ENCODE peak calls at places on chromosomes 7 and 10, in six cellular contexts. J is HepG2, I is upper lobe of left lung, T is HCT116, G is GM12878, L is K562. D is an unnamed sample.

GRCh38 chr10:35467186-35467585 is 130.9 kb downstream of the CCNY start:
- ATAC-seq in J (no peak), I (no peak), T (no peak), G (no peak), L (peak), D (no peak)

GRCh38 chr7:28708033-28708451 is 250.1 kb downstream of the TRIL start:
- ATAC-seq in J (no peak), I (no peak), T (no peak), G (no peak), L (no peak), D (peak)

GRCh38 chr7:90841759-90842429 is 245.8 kb downstream of the CDK14 start:
- ATAC-seq in J (no peak), I (no peak), T (no peak), G (no peak), L (no peak), D (no peak)

GRCh38 chr7:144534655-144535395 is 131.3 kb upstream of the NOBOX start:
- ATAC-seq in J (no peak), I (no peak), T (no peak), G (no peak), L (no peak), D (no peak)

GRCh38 chr10:97737770-97738265 is 890 bp downstream of the ZFYVE27 start:
- ATAC-seq in J (no peak), I (peak), T (no peak), G (peak), L (peak), D (no peak)

GRCh38 chr10:26746111-26746510 is 48.6 kb downstream of the PDSS1 start:
- ATAC-seq in J (no peak), I (no peak), T (no peak), G (no peak), L (no peak), D (no peak)

GRCh38 chr10:119908201-119908600 is 15.7 kb downstream of the SEC23IP start:
- ATAC-seq in J (no peak), I (no peak), T (no peak), G (no peak), L (no peak), D (no peak)

GRCh38 chr10:103960103-103960502 is 6.8 kb upstream of the SLK start:
- ATAC-seq in J (no peak), I (no peak), T (no peak), G (no peak), L (no peak), D (no peak)

GRCh38 chr10:60203993-60204618 is 185.6 kb downstream of the ANK3 start:
- ATAC-seq in J (no peak), I (no peak), T (no peak), G (peak), L (peak), D (no peak)

GRCh38 chr10:43121444-43121843 is 16.8 kb upstream of the CSGALNACT2 start:
- ATAC-seq in J (no peak), I (no peak), T (no peak), G (peak), L (no peak), D (no peak)

GRCh38 chr7:151590071-151590800 is 70.5 kb upstream of the RHEB start:
- ATAC-seq in J (no peak), I (no peak), T (no peak), G (peak), L (no peak), D (no peak)

GRCh38 chr10:8894148-8894547 is 839.7 kb downstream of the GATA3 start:
- ATAC-seq in J (no peak), I (no peak), T (no peak), G (no peak), L (no peak), D (no peak)
- TF ChIP-seq POLR2AphosphoS5 in J (no peak), I (no peak), T (no peak), G (no peak), L (no peak), D (no peak)

GRCh38 chr7:55951637-55952351 is at the start of gene MRPS17:
- ATAC-seq in J (peak), I (peak), T (peak), G (peak), L (peak), D (peak)
- TF ChIP-seq POLR2A in J (peak), I (peak), T (peak), G (peak), L (peak), D (peak)

DNA sequence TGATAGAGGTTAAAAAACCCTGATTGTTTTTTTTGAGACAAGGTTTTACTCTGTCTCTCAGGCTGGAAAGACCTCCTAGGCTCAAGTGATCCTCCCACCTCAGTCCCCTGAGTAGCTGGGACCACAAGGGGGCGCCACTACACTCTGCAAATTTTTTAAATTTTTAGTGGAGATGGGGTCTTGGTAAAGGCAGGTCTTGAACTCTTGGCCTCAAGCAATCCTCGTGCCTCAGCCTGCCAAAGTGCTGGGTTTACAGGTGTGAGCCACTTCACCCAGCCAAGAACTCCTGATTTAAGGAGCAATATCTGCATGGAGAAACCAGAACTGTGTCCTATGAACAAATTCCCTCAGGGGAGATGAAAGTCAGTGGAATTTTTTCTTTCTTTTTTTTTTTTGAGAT is 7.3 kb upstream of the KLHDC10 start:
- ATAC-seq in J (peak), I (no peak), T (peak), G (peak), L (peak), D (no peak)
- TF ChIP-seq POLR2AphosphoS5 in J (no peak), I (no peak), T (no peak), G (no peak), L (no peak), D (no peak)

GRCh38 chr10:33005322-33006282 is 47.6 kb upstream of the ITGB1 start:
- ATAC-seq in J (peak), I (peak), T (peak), G (peak), L (peak), D (peak)
- TF ChIP-seq POLR2A in J (peak), I (peak), T (no peak), G (no peak), L (no peak), D (peak)

DNA sequence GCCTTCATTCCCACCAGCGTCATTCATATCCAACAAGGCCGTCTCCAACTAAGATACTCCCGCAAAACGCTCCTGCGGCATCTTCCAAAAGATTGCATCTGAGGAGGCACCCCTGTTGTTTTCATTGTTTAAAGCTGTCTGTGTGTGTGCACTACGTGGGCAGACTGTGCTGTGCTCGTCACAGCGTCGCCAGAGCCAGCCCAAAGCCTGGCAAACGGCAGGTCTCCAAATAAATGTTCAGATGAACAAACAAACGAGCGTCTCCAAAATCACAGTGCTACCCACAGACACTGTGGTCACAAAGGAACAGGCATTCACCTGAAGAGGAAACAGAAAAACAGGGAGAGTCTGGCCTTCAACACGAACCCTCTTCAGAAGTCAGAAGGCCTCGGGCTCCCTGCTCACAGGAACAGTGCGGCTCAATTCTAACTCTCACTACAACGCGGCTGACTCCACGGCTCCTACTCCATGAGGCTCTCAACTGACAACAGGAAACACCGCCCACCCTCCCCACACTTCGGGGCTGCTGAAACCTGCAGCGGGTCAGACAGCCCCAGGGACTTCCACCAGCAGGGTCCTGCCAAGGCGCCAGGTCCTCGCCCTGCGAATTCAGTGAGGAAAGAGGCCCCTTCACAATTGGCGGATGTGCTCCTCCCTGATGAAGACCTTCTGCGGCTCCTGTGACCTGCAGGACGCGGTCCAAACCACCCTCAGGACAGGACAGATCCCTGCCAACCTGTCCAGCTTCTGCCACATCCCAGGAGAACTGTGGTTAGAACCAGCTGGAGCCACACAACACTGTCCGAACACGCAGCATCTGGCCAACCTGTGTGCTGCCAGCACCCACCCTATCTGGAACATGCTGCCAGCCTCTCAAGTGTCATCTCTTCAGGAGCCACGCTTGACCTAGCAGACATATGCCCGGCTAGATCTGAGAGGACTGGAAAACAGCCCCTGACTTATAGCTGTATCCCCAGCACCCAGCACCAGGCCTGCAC is 36.1 kb downstream of the MAD1L1 start:
- ATAC-seq in J (no peak), I (no peak), T (no peak), G (no peak), L (no peak), D (no peak)
- TF ChIP-seq POLR2AphosphoS5 in J (no peak), I (no peak), T (no peak), G (no peak), L (no peak), D (no peak)